ENCODE peak calls at places on chromosomes 11 and 22, in four cellular contexts. P, Q, W and Y are unnamed samples.

GRCh38 chr11:56885182-56885581 is 103.5 kb upstream of the OR5AK2 start:
- DNase-seq in P (no peak), W (no peak), Q (no peak), Y (peak)

GRCh38 chr22:37991738-37992442 is 7.5 kb upstream of the SOX10 start:
- DNase-seq in P (no peak), Q (no peak), W (no peak), Y (no peak)

GRCh38 chr11:8839957-8840945 is 70.7 kb upstream of the AKIP1 start:
- DNase-seq in W (peak), P (no peak), Q (no peak), Y (no peak)

GRCh38 chr11:78040691-78041379 is 17.8 kb upstream of the KCTD14 start:
- DNase-seq in Q (peak), W (no peak), P (no peak), Y (no peak)

GRCh38 chr11:17684550-17684949 is 34.8 kb upstream of the MYOD1 start:
- DNase-seq in Q (no peak), P (no peak), W (no peak), Y (peak)

GRCh38 chr11:11218287-11218986 is 134.6 kb downstream of the CSNK2A3 start:
- DNase-seq in P (peak), W (no peak), Q (no peak), Y (no peak)

GRCh38 chr11:72226701-72227100 is 2.1 kb downstream of the INPPL1 start:
- DNase-seq in P (no peak), W (no peak), Q (no peak), Y (no peak)

GRCh38 chr11:120179071-120179672 is 31.7 kb upstream of the OAF start:
- DNase-seq in Q (no peak), W (no peak), P (no peak), Y (no peak)

GRCh38 chr22:50060441-50061140 is 2.5 kb upstream of the TTLL8 start:
- DNase-seq in P (no peak), Q (no peak), W (no peak), Y (no peak)

GRCh38 chr11:106011481-106011880 is 10.6 kb downstream of the MSANTD4 start:
- DNase-seq in W (peak), Q (no peak), P (no peak), Y (no peak)

GRCh38 chr11:19076744-19077589 is 16.4 kb upstream of the MRGPRX2 start:
- DNase-seq in P (peak), W (peak), Q (peak), Y (peak)

GRCh38 chr11:2398664-2399355 is 1.7 kb upstream of the TSSC4 start:
- DNase-seq in P (no peak), W (no peak), Q (peak), Y (peak)